ENCODE peak calls at places on chromosomes 4 and X, in ten cellular contexts. K, S, B, Q, H, V, N, M, I and T are unnamed samples. For H3K4me1, the result is how much of the 10 kb centered on the place peaks cover.

GRCh38 chrX:77070108-77070918 is 376.9 kb upstream of the FGF16 start:
- DNase-seq in H (no peak), S (no peak), K (no peak), V (no peak), Q (no peak), N (no peak), I (no peak), B (no peak), M (no peak), T (no peak)

GRCh38 chr4:185811509-185812364 is at the start of gene SORBS2:
- DNase-seq in S (no peak), B (no peak), M (no peak), H (peak), Q (no peak), N (peak), I (peak), V (peak), K (peak), T (no peak)

GRCh38 chrX:69424161-69424560 is 80.0 kb upstream of the NALF2 start:
- DNase-seq in V (no peak), Q (no peak), N (no peak), K (peak), I (peak), S (no peak), M (no peak), B (peak), H (no peak), T (no peak)

GRCh38 chrX:66110112-66110511 is 53.9 kb upstream of the HEPH start:
- DNase-seq in S (no peak), I (peak), H (no peak), M (no peak), Q (no peak), V (no peak), B (peak), K (peak), N (no peak), T (no peak)

GRCh38 chrX:140724337-140725105 is 15.0 kb downstream of the LINC00632 start:
- DNase-seq in S (no peak), K (no peak), V (no peak), Q (no peak), M (no peak), I (no peak), N (no peak), B (no peak), H (no peak), T (no peak)

GRCh38 chrX:18354369-18355329 is at the start of gene SCML2:
- DNase-seq in Q (no peak), B (peak), S (no peak), N (peak), K (peak), I (peak), V (peak), M (peak), H (peak), T (peak)

GRCh38 chr4:175412744-175413143 is 399.3 kb downstream of the GPM6A start:
- DNase-seq in B (no peak), N (no peak), Q (no peak), M (no peak), K (no peak), H (no peak), I (peak), V (no peak), S (no peak), T (no peak)

GRCh38 chr4:128915544-128915943 is 106.0 kb downstream of the JADE1 start:
- DNase-seq in K (no peak), V (no peak), N (no peak), S (no peak), Q (no peak), I (no peak), B (no peak), M (no peak), H (no peak), T (no peak)

GRCh38 chr4:41323706-41324105 is 67.0 kb downstream of the UCHL1 start:
- DNase-seq in V (no peak), N (no peak), Q (no peak), K (no peak), M (no peak), H (no peak), S (no peak), B (peak), I (no peak), T (no peak)

GRCh38 chr4:118761387-118762016 is 74.4 kb downstream of the SEC24D start:
- DNase-seq in M (no peak), N (no peak), S (no peak), K (no peak), I (no peak), B (no peak), H (no peak), Q (no peak), V (no peak), T (no peak)

GRCh38 chr4:127250577-127250976 is 382.2 kb upstream of the INTU start:
- DNase-seq in I (no peak), H (no peak), M (no peak), N (no peak), B (no peak), S (no peak), V (no peak), Q (no peak), K (no peak), T (no peak)

GRCh38 chr4:5891563-5892320 is 1.1 kb downstream of the CRMP1 start:
- DNase-seq in V (no peak), I (no peak), Q (no peak), S (no peak), M (no peak), K (peak), H (no peak), B (no peak), N (no peak), T (no peak)

GRCh38 chr4:83213640-83214039 is 71.0 kb downstream of the COQ2 start:
- DNase-seq in N (no peak), S (no peak), I (no peak), M (no peak), V (no peak), B (no peak), Q (no peak), K (no peak), H (no peak), T (no peak)

GRCh38 chrX:87621697-87622096 is 104.1 kb downstream of the KLHL4 start:
- DNase-seq in Q (no peak), S (no peak), B (no peak), H (no peak), M (no peak), V (no peak), I (no peak), N (no peak), K (no peak), T (no peak)

GRCh38 chr4:156948133-156948532 is 23.5 kb downstream of the PDGFC start:
- DNase-seq in V (no peak), K (no peak), M (no peak), S (no peak), B (no peak), I (no peak), N (no peak), Q (no peak), H (no peak), T (no peak)

GRCh38 chrX:12965390-12965940 is 9.4 kb upstream of the TMSB4X start:
- DNase-seq in I (no peak), B (no peak), M (no peak), N (no peak), S (no peak), K (no peak), Q (no peak), H (no peak), V (no peak), T (no peak)

GRCh38 chrX:119004920-119005524 is 30.6 kb downstream of the LONRF3 start:
- DNase-seq in V (peak), I (peak), N (peak), H (peak), Q (peak), M (peak), B (peak), K (peak), S (no peak), T (peak)

GRCh38 chr4:25310066-25310824 is 2.3 kb upstream of the ZCCHC4 start:
- DNase-seq in S (no peak), M (no peak), B (no peak), H (no peak), N (no peak), I (no peak), Q (no peak), K (no peak), V (no peak), T (no peak)

GRCh38 chrX:41381685-41382084 is 47.7 kb downstream of the DDX3X start:
- DNase-seq in I (peak), N (peak), Q (no peak), K (no peak), M (peak), S (peak), B (peak), H (peak), V (peak), T (no peak)

GRCh38 chr4:1813915-1814314 is 20.8 kb downstream of the FGFR3 start:
- DNase-seq in B (no peak), Q (no peak), H (no peak), S (no peak), V (no peak), I (peak), K (no peak), N (no peak), M (no peak), T (no peak)

GRCh38 chr4:27149541-27150212 is 289.0 kb downstream of the STIM2 start:
- DNase-seq in H (no peak), S (no peak), V (no peak), M (no peak), N (no peak), Q (no peak), I (peak), K (no peak), B (no peak), T (no peak)

GRCh38 chr4:98646422-98646821 is 12.0 kb downstream of the TSPAN5 start:
- DNase-seq in H (no peak), B (no peak), N (no peak), S (no peak), V (no peak), I (no peak), K (no peak), Q (no peak), M (no peak), T (no peak)
- H3K4me1 ChIP-seq in H (under half), B (under half), N (under half), S (under half), V (under half), I (under half), K (under half), Q (under half), M (under half), T (under half)

GRCh38 chr4:77332696-77333270 is 175.8 kb downstream of the CCNG2 start:
- DNase-seq in I (no peak), Q (no peak), H (no peak), V (no peak), K (no peak), N (no peak), B (peak), S (no peak), M (no peak), T (no peak)
- H3K4me3 ChIP-seq in I (no peak), Q (no peak), H (no peak), V (no peak), K (no peak), N (no peak), B (no peak), S (no peak), M (no peak), T (no peak)

GRCh38 chr4:87078987-87079469 is 141.4 kb downstream of the KLHL8 start:
- DNase-seq in V (no peak), N (no peak), I (peak), H (no peak), S (peak), Q (no peak), B (no peak), M (peak), K (no peak), T (peak)
- H3K4me1 ChIP-seq in V (under half), N (under half), I (under half), H (half or more), S (half or more), Q (under half), B (under half), M (under half), K (under half), T (half or more)

GRCh38 chr4:8888856-8889255 is 17.2 kb upstream of the HMX1 start:
- DNase-seq in M (no peak), I (no peak), H (no peak), S (no peak), K (no peak), N (no peak), B (no peak), Q (no peak), V (no peak), T (no peak)
- H3K4me3 ChIP-seq in M (no peak), I (no peak), H (no peak), S (no peak), K (no peak), N (no peak), B (no peak), Q (no peak), V (no peak), T (no peak)

DNA sequence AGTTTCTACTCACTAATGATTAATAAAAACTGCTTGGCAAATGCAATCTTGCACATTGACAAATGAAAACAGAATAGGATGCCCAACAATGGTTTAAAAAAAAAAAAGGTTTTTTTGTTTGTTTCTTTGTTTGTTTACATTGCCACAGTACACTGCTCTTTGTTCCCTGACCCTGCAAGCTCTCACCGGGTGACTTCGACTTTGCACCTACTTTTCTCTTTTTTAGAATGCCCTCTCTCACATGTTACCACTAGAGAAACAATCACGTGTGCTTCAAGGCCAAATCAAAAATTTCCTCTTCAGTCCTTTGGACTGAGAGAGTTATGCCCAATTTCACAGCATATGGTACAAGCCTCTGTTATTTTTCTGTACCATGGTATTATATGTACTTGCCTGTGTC is 101.5 kb downstream of the DMD start:
- DNase-seq in H (no peak), K (no peak), M (no peak), S (no peak), B (no peak), Q (no peak), I (no peak), N (no peak), V (no peak), T (no peak)
- H3K4me1 ChIP-seq in H (under half), K (under half), M (under half), S (under half), B (under half), Q (under half), I (under half), N (under half), V (under half), T (under half)

GRCh38 chr4:153497091-153497531 is 31.0 kb downstream of the TMEM131L start:
- DNase-seq in K (no peak), S (no peak), I (peak), M (no peak), H (no peak), B (peak), Q (peak), V (no peak), N (no peak), T (no peak)
- H3K4me3 ChIP-seq in K (no peak), S (no peak), I (no peak), M (no peak), H (no peak), B (no peak), Q (no peak), V (no peak), N (no peak), T (no peak)

GRCh38 chrX:2694868-2695267 is 3.8 kb downstream of the CD99 start:
- DNase-seq in H (no peak), B (no peak), S (no peak), K (no peak), Q (no peak), N (no peak), V (no peak), M (no peak), I (peak), T (no peak)
- H3K4me1 ChIP-seq in H (half or more), B (under half), S (half or more), K (under half), Q (half or more), N (under half), V (under half), M (half or more), I (under half), T (half or more)

DNA sequence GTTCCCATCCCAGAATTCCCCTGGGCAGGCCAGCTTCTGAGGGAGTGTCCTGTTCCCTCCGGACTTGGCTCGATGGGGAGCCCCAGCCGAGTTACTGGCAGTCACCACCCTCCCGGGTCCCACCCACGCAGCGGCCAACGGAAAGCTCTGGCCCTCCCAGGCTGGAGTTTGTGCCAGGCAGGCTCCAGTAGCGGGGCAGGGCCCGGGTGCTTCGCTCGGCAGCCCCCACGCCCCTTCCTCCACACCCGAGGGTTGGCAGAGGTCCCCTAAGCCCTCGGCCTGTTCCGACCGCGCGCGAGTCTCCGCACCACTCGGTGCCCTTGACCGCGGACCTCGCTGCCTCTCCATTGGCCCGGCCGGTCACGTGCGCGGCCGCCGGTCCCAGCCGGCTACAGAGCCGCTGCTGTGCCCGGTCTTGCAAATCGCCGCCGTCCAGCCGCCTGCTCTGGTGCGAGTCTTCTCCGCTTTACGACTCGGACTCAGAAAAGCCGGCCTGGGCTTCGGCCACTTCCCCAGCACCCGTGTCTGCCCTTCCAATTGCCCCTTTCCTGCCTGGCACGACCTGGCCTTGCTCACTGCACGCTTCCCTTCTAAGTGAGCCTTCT is 20.8 kb upstream of the MTM1 start:
- DNase-seq in Q (no peak), N (no peak), H (peak), I (peak), V (peak), M (peak), K (peak), S (peak), B (peak), T (peak)
- H3K4me3 ChIP-seq in Q (peak), N (peak), H (peak), I (peak), V (peak), M (peak), K (no peak), S (peak), B (peak), T (peak)

GRCh38 chr4:109160494-109160893 is 142.0 kb downstream of the COL25A1 start:
- DNase-seq in V (no peak), S (no peak), Q (no peak), M (no peak), N (no peak), K (no peak), B (no peak), I (no peak), H (no peak), T (no peak)

GRCh38 chr4:109155682-109156243 is 146.7 kb downstream of the COL25A1 start:
- DNase-seq in I (peak), K (no peak), N (no peak), V (no peak), Q (no peak), M (no peak), B (no peak), H (no peak), S (no peak), T (no peak)

GRCh38 chr4:109156346-109156745 is 146.1 kb downstream of the COL25A1 start:
- DNase-seq in H (no peak), I (peak), M (no peak), S (no peak), N (no peak), K (no peak), B (no peak), V (no peak), Q (no peak), T (no peak)

GRCh38 chr4:109155112-109155511 is 147.3 kb downstream of the COL25A1 start:
- DNase-seq in Q (no peak), N (no peak), M (no peak), B (no peak), K (no peak), S (no peak), I (no peak), H (no peak), V (no peak), T (no peak)

GRCh38 chr4:109157205-109157604 is 145.3 kb downstream of the COL25A1 start:
- DNase-seq in S (no peak), Q (no peak), N (no peak), V (no peak), K (no peak), I (no peak), M (no peak), B (no peak), H (no peak), T (no peak)
- H3K4me1 ChIP-seq in S (under half), Q (under half), N (under half), V (under half), K (under half), I (under half), M (under half), B (under half), H (under half), T (under half)